ENCODE peak calls at places on chromosomes 7 and 10, in six cellular contexts. E is upper lobe of left lung, U is HepG2, Z is K562, A is GM12878, S is A549. N is an unnamed sample.

GRCh38 chr7:116327135-116327534 is 116.8 kb downstream of the TES start:
- ATAC-seq in E (no peak), Z (no peak), U (no peak), A (no peak), S (no peak), N (no peak)

GRCh38 chr10:20897146-20897834 is at the start of gene NEBL:
- ATAC-seq in S (no peak), U (no peak), A (no peak), E (no peak), Z (no peak), N (no peak)

GRCh38 chr10:75632750-75633462 is 201.5 kb downstream of the LRMDA start:
- ATAC-seq in S (no peak), U (no peak), E (no peak), A (no peak), Z (no peak), N (peak)

GRCh38 chr7:35817930-35818329 is 17.1 kb downstream of the SEPTIN7 start:
- ATAC-seq in U (no peak), Z (no peak), E (no peak), S (no peak), A (no peak), N (no peak)

GRCh38 chr10:6170638-6171037 is 32.1 kb upstream of the PFKFB3 start:
- ATAC-seq in E (no peak), Z (peak), S (no peak), A (no peak), U (no peak), N (no peak)

GRCh38 chr7:93203496-93203895 is 22.8 kb downstream of the HEPACAM2 start:
- ATAC-seq in E (peak), Z (no peak), A (no peak), U (no peak), S (no peak), N (no peak)

GRCh38 chr7:95595825-95596182 is 512 bp downstream of the PDK4 start:
- ATAC-seq in S (no peak), E (no peak), A (no peak), Z (no peak), U (no peak), N (no peak)

GRCh38 chr7:108103566-108104298 is 26.4 kb downstream of the LAMB4 start:
- ATAC-seq in U (peak), A (no peak), S (peak), Z (peak), E (no peak), N (no peak)

GRCh38 chr7:108415821-108416536 is 40.3 kb downstream of the NRCAM start:
- ATAC-seq in E (no peak), Z (peak), A (peak), U (no peak), S (peak), N (no peak)

GRCh38 chr7:41590951-41591350 is 111.9 kb downstream of the INHBA start:
- ATAC-seq in Z (no peak), A (no peak), E (no peak), S (no peak), U (no peak), N (no peak)
- TF ChIP-seq EP300 in Z (no peak), A (no peak), E (no peak), S (no peak), U (no peak), N (no peak)

DNA sequence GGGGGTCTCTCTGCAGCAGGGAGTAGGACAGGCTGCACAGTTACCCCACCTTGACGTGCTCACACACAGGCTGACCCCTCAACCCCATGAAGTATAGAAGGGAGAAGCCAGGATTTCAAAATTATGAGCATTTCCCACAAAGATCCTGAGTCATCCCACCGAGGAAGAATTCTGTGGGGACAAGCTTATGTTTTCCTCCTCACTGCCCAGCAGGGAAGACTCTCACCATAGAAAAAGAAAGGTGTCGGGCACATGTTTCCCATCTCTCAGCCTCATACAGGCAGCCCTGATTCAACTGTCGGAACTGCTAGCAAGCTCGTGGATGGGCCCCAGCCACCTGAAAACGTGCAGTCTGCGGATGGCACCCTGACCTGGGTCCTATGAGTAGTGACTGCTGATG is 499.7 kb upstream of the MKI67 start:
- ATAC-seq in A (no peak), S (no peak), E (no peak), Z (no peak), U (no peak), N (no peak)
- TF ChIP-seq POLR2A in A (no peak), S (no peak), E (no peak), Z (no peak), U (no peak), N (no peak)

DNA sequence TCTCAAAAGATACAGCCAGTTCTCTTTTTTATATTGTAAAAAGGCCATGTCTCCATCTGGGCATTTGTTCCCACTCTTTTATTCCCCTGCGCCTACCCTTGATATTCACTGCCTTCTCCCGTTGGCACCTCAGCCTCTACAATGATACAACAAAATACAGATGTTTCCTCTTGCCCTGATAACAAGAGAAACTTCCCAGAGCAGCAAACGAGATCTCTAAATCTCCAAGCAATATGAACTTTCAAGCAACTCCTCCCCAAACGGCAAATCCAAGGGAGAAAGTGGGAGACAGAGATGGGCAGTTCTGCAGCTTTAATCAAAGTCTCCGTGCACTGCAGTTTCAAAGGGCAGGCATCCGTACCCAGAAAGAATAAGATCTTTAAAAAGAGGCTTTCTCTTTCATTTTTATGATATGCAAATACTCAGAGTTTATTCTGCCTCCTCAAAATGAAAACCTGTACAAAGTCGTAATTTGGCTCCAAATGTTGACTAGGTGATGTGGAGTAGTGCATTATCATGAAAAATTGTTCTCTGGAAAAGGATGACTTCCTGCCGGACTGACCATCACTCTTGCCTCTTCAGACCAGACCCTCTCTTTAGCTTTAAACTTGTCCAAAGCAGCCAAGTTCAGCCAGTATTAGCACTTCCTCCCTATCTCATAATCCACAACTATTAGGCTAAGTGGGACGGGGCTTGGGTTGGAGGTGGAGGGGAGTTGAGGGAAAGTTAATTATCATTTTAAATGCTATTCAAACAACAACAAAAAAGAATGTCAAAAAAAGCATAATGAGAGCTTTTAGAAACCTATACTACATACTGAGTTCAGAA is 682 bp downstream of the HGF start:
- ATAC-seq in U (no peak), S (no peak), E (no peak), Z (no peak), A (peak), N (no peak)
- H3K4me3 ChIP-seq in U (no peak), S (no peak), E (no peak), Z (no peak), A (peak), N (peak)

DNA sequence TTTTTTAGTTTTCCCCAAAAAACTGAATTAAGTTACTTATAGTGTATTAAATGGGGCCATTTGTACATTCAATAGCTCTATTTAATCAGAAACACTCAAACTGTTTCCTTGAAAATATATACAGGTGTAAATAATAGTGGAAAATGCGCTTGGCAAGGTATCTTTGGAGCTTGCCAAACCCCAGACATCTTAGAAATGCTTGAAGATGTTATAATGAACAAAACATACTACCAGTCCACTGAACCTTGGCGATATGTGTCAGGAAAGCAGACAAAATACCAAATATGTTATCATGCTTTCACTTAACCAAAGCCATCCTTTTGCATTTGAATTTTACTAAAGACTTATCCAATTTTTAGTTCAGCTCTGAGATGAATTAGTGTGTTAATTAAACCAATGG is 352.7 kb upstream of the SEMA3A start:
- ATAC-seq in E (no peak), Z (no peak), A (no peak), U (no peak), S (no peak), N (no peak)
- TF ChIP-seq EP300 in E (no peak), Z (no peak), A (no peak), U (no peak), S (no peak), N (no peak)

DNA sequence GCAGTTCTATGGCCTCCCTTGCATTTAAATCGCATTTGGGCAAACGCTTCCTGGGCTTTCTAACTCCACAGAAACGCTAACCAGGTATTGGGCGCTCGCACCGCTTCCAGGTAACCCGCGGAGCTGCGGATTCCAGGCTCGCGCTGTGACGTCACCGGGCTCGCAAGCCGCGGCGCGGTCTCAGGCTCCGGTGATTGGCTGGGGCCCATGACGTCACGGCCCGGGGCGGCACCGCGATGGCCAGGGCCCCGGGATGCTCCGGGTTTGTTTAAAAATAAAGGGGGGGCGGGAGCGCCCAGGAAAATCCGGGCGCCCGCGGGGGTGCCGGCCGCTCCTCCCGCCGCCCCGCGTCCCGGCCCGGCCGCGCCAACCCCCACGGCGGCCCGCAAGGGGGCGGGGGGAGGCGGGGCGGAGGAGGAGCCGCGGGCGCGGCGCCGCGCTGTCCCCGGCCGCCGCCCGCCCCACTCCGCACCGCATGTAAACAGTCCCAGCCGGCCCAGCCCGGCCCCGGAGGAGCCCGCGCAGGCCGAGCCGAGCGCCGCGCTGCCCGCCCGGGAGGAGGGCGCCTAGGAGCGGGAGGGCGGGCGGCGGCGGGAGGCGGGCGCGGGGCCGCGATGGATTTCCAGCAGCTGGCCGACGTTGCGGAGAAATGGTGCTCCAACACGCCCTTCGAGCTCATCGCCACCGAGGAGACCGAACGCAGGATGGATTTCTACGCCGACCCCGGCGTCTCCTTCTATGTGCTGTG is at the start of gene MTURN:
- ATAC-seq in S (peak), A (peak), U (peak), Z (peak), E (peak), N (peak)
- TF ChIP-seq POLR2A in S (no peak), A (no peak), U (no peak), Z (no peak), E (peak), N (peak)

GRCh38 chr7:134854816-134855215 is 75.4 kb downstream of the CALD1 start:
- ATAC-seq in S (no peak), A (no peak), E (no peak), U (no peak), Z (peak), N (no peak)
- H3K4me3 ChIP-seq in S (no peak), A (no peak), E (no peak), U (no peak), Z (no peak), N (no peak)

GRCh38 chr10:30980951-30981616 is 50.6 kb downstream of the ZNF438 start:
- ATAC-seq in A (no peak), U (no peak), S (no peak), E (peak), Z (no peak), N (peak)
- TF ChIP-seq EP300 in A (no peak), U (no peak), S (no peak), E (peak), Z (no peak), N (no peak)